ENCODE peak calls at places on chromosome 15, in six cellular contexts. One of them, this sample, is unnamed.

GRCh38 chr15:35013370-35013769 is 25.3 kb upstream of the ZNF770 start:
- DNase-seq in stimulated activated CD8-positive, alpha-beta memory T cell treated with anti-CD3 and anti-CD28 coated beads, Interleukin-4, amount 100 ng/mL, for 4 hours: no peak
- DNase-seq in left cardiac atrium: no peak
- DNase-seq in fibroblast of lung: no peak
- DNase-seq in NCI-H748 treated with DMSO at 0.1 percent for 48 hours: no peak
- DNase-seq in foreskin keratinocyte: no peak
- DNase-seq in this sample: no peak

GRCh38 chr15:48888209-48888608 is 10.3 kb downstream of the EID1 start:
- DNase-seq in fibroblast of lung: no peak
- DNase-seq in NCI-H748 treated with DMSO at 0.1 percent for 48 hours: no peak
- DNase-seq in foreskin keratinocyte: no peak
- DNase-seq in stimulated activated CD8-positive, alpha-beta memory T cell treated with anti-CD3 and anti-CD28 coated beads, Interleukin-4, amount 100 ng/mL, for 4 hours: no peak
- DNase-seq in left cardiac atrium: no peak
- DNase-seq in this sample: no peak

GRCh38 chr15:82850242-82850591 is 40.8 kb downstream of the WHAMM start:
- DNase-seq in foreskin keratinocyte: no peak
- DNase-seq in fibroblast of lung: no peak
- DNase-seq in NCI-H748 treated with DMSO at 0.1 percent for 48 hours: no peak
- DNase-seq in left cardiac atrium: no peak
- DNase-seq in stimulated activated CD8-positive, alpha-beta memory T cell treated with anti-CD3 and anti-CD28 coated beads, Interleukin-4, amount 100 ng/mL, for 4 hours: no peak
- DNase-seq in this sample: no peak

GRCh38 chr15:95577911-95578310 is 752.6 kb upstream of the NR2F2 start:
- DNase-seq in NCI-H748 treated with DMSO at 0.1 percent for 48 hours: no peak
- DNase-seq in foreskin keratinocyte: no peak
- DNase-seq in fibroblast of lung: no peak
- DNase-seq in stimulated activated CD8-positive, alpha-beta memory T cell treated with anti-CD3 and anti-CD28 coated beads, Interleukin-4, amount 100 ng/mL, for 4 hours: no peak
- DNase-seq in left cardiac atrium: no peak
- DNase-seq in this sample: no peak

GRCh38 chr15:89575656-89576416 is 567 bp downstream of the TICRR start:
- DNase-seq in fibroblast of lung: no peak
- DNase-seq in foreskin keratinocyte: peak
- DNase-seq in stimulated activated CD8-positive, alpha-beta memory T cell treated with anti-CD3 and anti-CD28 coated beads, Interleukin-4, amount 100 ng/mL, for 4 hours: no peak
- DNase-seq in NCI-H748 treated with DMSO at 0.1 percent for 48 hours: no peak
- DNase-seq in left cardiac atrium: no peak
- DNase-seq in this sample: no peak

GRCh38 chr15:83319771-83320170 is 35.3 kb upstream of the BNC1 start:
- DNase-seq in stimulated activated CD8-positive, alpha-beta memory T cell treated with anti-CD3 and anti-CD28 coated beads, Interleukin-4, amount 100 ng/mL, for 4 hours: no peak
- DNase-seq in NCI-H748 treated with DMSO at 0.1 percent for 48 hours: no peak
- DNase-seq in foreskin keratinocyte: no peak
- DNase-seq in left cardiac atrium: no peak
- DNase-seq in fibroblast of lung: no peak
- DNase-seq in this sample: no peak

GRCh38 chr15:96416934-96417759 is 86.6 kb downstream of the NR2F2 start:
- DNase-seq in foreskin keratinocyte: no peak
- DNase-seq in stimulated activated CD8-positive, alpha-beta memory T cell treated with anti-CD3 and anti-CD28 coated beads, Interleukin-4, amount 100 ng/mL, for 4 hours: no peak
- DNase-seq in NCI-H748 treated with DMSO at 0.1 percent for 48 hours: no peak
- DNase-seq in fibroblast of lung: peak
- DNase-seq in left cardiac atrium: no peak
- DNase-seq in this sample: no peak

GRCh38 chr15:92091155-92091734 is 237.7 kb downstream of the SLCO3A1 start:
- DNase-seq in foreskin keratinocyte: no peak
- DNase-seq in NCI-H748 treated with DMSO at 0.1 percent for 48 hours: no peak
- DNase-seq in stimulated activated CD8-positive, alpha-beta memory T cell treated with anti-CD3 and anti-CD28 coated beads, Interleukin-4, amount 100 ng/mL, for 4 hours: no peak
- DNase-seq in left cardiac atrium: peak
- DNase-seq in fibroblast of lung: peak
- DNase-seq in this sample: no peak

GRCh38 chr15:96327155-96327741 is 3.3 kb upstream of the NR2F2 start:
- DNase-seq in fibroblast of lung: peak
- DNase-seq in NCI-H748 treated with DMSO at 0.1 percent for 48 hours: peak
- DNase-seq in left cardiac atrium: no peak
- DNase-seq in stimulated activated CD8-positive, alpha-beta memory T cell treated with anti-CD3 and anti-CD28 coated beads, Interleukin-4, amount 100 ng/mL, for 4 hours: no peak
- DNase-seq in foreskin keratinocyte: no peak
- DNase-seq in this sample: no peak

GRCh38 chr15:50116477-50116876 is 2.6 kb downstream of the ATP8B4 start:
- DNase-seq in foreskin keratinocyte: no peak
- DNase-seq in left cardiac atrium: no peak
- DNase-seq in fibroblast of lung: peak
- DNase-seq in stimulated activated CD8-positive, alpha-beta memory T cell treated with anti-CD3 and anti-CD28 coated beads, Interleukin-4, amount 100 ng/mL, for 4 hours: no peak
- DNase-seq in NCI-H748 treated with DMSO at 0.1 percent for 48 hours: no peak
- DNase-seq in this sample: no peak

GRCh38 chr15:33354411-33354810 is 43.6 kb downstream of the RYR3 start:
- DNase-seq in stimulated activated CD8-positive, alpha-beta memory T cell treated with anti-CD3 and anti-CD28 coated beads, Interleukin-4, amount 100 ng/mL, for 4 hours: no peak
- DNase-seq in foreskin keratinocyte: no peak
- DNase-seq in fibroblast of lung: no peak
- DNase-seq in left cardiac atrium: no peak
- DNase-seq in NCI-H748 treated with DMSO at 0.1 percent for 48 hours: no peak
- DNase-seq in this sample: no peak

GRCh38 chr15:84988909-84989644 is 7.4 kb downstream of the PDE8A start:
- DNase-seq in stimulated activated CD8-positive, alpha-beta memory T cell treated with anti-CD3 and anti-CD28 coated beads, Interleukin-4, amount 100 ng/mL, for 4 hours: no peak
- DNase-seq in foreskin keratinocyte: peak
- DNase-seq in fibroblast of lung: no peak
- DNase-seq in NCI-H748 treated with DMSO at 0.1 percent for 48 hours: no peak
- DNase-seq in left cardiac atrium: no peak
- DNase-seq in this sample: no peak

GRCh38 chr15:27414168-27414870 is 443.3 kb downstream of the GABRG3 start:
- DNase-seq in stimulated activated CD8-positive, alpha-beta memory T cell treated with anti-CD3 and anti-CD28 coated beads, Interleukin-4, amount 100 ng/mL, for 4 hours: no peak
- DNase-seq in foreskin keratinocyte: no peak
- DNase-seq in left cardiac atrium: no peak
- DNase-seq in fibroblast of lung: peak
- DNase-seq in NCI-H748 treated with DMSO at 0.1 percent for 48 hours: no peak
- DNase-seq in this sample: no peak

GRCh38 chr15:45180648-45181436 is 6.9 kb downstream of the SHF start:
- DNase-seq in stimulated activated CD8-positive, alpha-beta memory T cell treated with anti-CD3 and anti-CD28 coated beads, Interleukin-4, amount 100 ng/mL, for 4 hours: no peak
- DNase-seq in fibroblast of lung: no peak
- DNase-seq in foreskin keratinocyte: no peak
- DNase-seq in NCI-H748 treated with DMSO at 0.1 percent for 48 hours: no peak
- DNase-seq in left cardiac atrium: no peak
- DNase-seq in this sample: no peak

GRCh38 chr15:71079208-71080044 is 35.8 kb upstream of the THSD4 start:
- DNase-seq in fibroblast of lung: peak
- DNase-seq in NCI-H748 treated with DMSO at 0.1 percent for 48 hours: no peak
- DNase-seq in left cardiac atrium: peak
- DNase-seq in foreskin keratinocyte: peak
- DNase-seq in stimulated activated CD8-positive, alpha-beta memory T cell treated with anti-CD3 and anti-CD28 coated beads, Interleukin-4, amount 100 ng/mL, for 4 hours: no peak
- DNase-seq in this sample: no peak

GRCh38 chr15:46681901-46682300 is 1035.4 kb upstream of the SEMA6D start:
- DNase-seq in stimulated activated CD8-positive, alpha-beta memory T cell treated with anti-CD3 and anti-CD28 coated beads, Interleukin-4, amount 100 ng/mL, for 4 hours: no peak
- DNase-seq in left cardiac atrium: no peak
- DNase-seq in NCI-H748 treated with DMSO at 0.1 percent for 48 hours: no peak
- DNase-seq in fibroblast of lung: no peak
- DNase-seq in foreskin keratinocyte: no peak
- DNase-seq in this sample: no peak

GRCh38 chr15:65245096-65245849 is 34.0 kb upstream of the CILP start:
- DNase-seq in fibroblast of lung: peak
- DNase-seq in stimulated activated CD8-positive, alpha-beta memory T cell treated with anti-CD3 and anti-CD28 coated beads, Interleukin-4, amount 100 ng/mL, for 4 hours: no peak
- DNase-seq in NCI-H748 treated with DMSO at 0.1 percent for 48 hours: no peak
- DNase-seq in left cardiac atrium: peak
- DNase-seq in foreskin keratinocyte: no peak
- DNase-seq in this sample: no peak

GRCh38 chr15:69497634-69498033 is 45.0 kb downstream of the RPLP1 start:
- DNase-seq in left cardiac atrium: no peak
- DNase-seq in NCI-H748 treated with DMSO at 0.1 percent for 48 hours: no peak
- DNase-seq in foreskin keratinocyte: no peak
- DNase-seq in stimulated activated CD8-positive, alpha-beta memory T cell treated with anti-CD3 and anti-CD28 coated beads, Interleukin-4, amount 100 ng/mL, for 4 hours: no peak
- DNase-seq in fibroblast of lung: no peak
- DNase-seq in this sample: no peak

GRCh38 chr15:49255966-49256759 is 86.1 kb downstream of the GALK2 start:
- DNase-seq in foreskin keratinocyte: no peak
- DNase-seq in fibroblast of lung: peak
- DNase-seq in NCI-H748 treated with DMSO at 0.1 percent for 48 hours: peak
- DNase-seq in left cardiac atrium: no peak
- DNase-seq in stimulated activated CD8-positive, alpha-beta memory T cell treated with anti-CD3 and anti-CD28 coated beads, Interleukin-4, amount 100 ng/mL, for 4 hours: no peak
- DNase-seq in this sample: no peak

GRCh38 chr15:42064271-42064670 is 30.1 kb downstream of the PLA2G4D start:
- DNase-seq in foreskin keratinocyte: no peak
- DNase-seq in left cardiac atrium: no peak
- DNase-seq in fibroblast of lung: no peak
- DNase-seq in stimulated activated CD8-positive, alpha-beta memory T cell treated with anti-CD3 and anti-CD28 coated beads, Interleukin-4, amount 100 ng/mL, for 4 hours: no peak
- DNase-seq in NCI-H748 treated with DMSO at 0.1 percent for 48 hours: no peak
- DNase-seq in this sample: no peak

GRCh38 chr15:38817427-38818155 is 253.0 kb upstream of the RASGRP1 start:
- DNase-seq in NCI-H748 treated with DMSO at 0.1 percent for 48 hours: peak
- DNase-seq in fibroblast of lung: peak
- DNase-seq in left cardiac atrium: peak
- DNase-seq in stimulated activated CD8-positive, alpha-beta memory T cell treated with anti-CD3 and anti-CD28 coated beads, Interleukin-4, amount 100 ng/mL, for 4 hours: peak
- DNase-seq in foreskin keratinocyte: peak
- DNase-seq in this sample: peak

GRCh38 chr15:45377630-45378148 is 655 bp downstream of the GATM start:
- DNase-seq in NCI-H748 treated with DMSO at 0.1 percent for 48 hours: no peak
- DNase-seq in foreskin keratinocyte: no peak
- DNase-seq in stimulated activated CD8-positive, alpha-beta memory T cell treated with anti-CD3 and anti-CD28 coated beads, Interleukin-4, amount 100 ng/mL, for 4 hours: no peak
- DNase-seq in fibroblast of lung: no peak
- DNase-seq in left cardiac atrium: peak
- DNase-seq in this sample: no peak

GRCh38 chr15:90174140-90174891 is 26.8 kb upstream of the SEMA4B start:
- DNase-seq in fibroblast of lung: peak
- DNase-seq in stimulated activated CD8-positive, alpha-beta memory T cell treated with anti-CD3 and anti-CD28 coated beads, Interleukin-4, amount 100 ng/mL, for 4 hours: no peak
- DNase-seq in left cardiac atrium: peak
- DNase-seq in foreskin keratinocyte: no peak
- DNase-seq in NCI-H748 treated with DMSO at 0.1 percent for 48 hours: no peak
- DNase-seq in this sample: no peak

GRCh38 chr15:74956648-74957300 is at the start of gene RPP25:
- DNase-seq in foreskin keratinocyte: peak
- DNase-seq in NCI-H748 treated with DMSO at 0.1 percent for 48 hours: peak
- DNase-seq in fibroblast of lung: peak
- DNase-seq in stimulated activated CD8-positive, alpha-beta memory T cell treated with anti-CD3 and anti-CD28 coated beads, Interleukin-4, amount 100 ng/mL, for 4 hours: peak
- DNase-seq in left cardiac atrium: peak
- DNase-seq in this sample: peak

GRCh38 chr15:39232512-39232911 is 348.4 kb upstream of the THBS1 start:
- DNase-seq in foreskin keratinocyte: peak
- DNase-seq in NCI-H748 treated with DMSO at 0.1 percent for 48 hours: no peak
- DNase-seq in left cardiac atrium: no peak
- DNase-seq in fibroblast of lung: peak
- DNase-seq in stimulated activated CD8-positive, alpha-beta memory T cell treated with anti-CD3 and anti-CD28 coated beads, Interleukin-4, amount 100 ng/mL, for 4 hours: no peak
- DNase-seq in this sample: no peak

GRCh38 chr15:74954515-74954914 is 2.1 kb downstream of the RPP25 start:
- DNase-seq in stimulated activated CD8-positive, alpha-beta memory T cell treated with anti-CD3 and anti-CD28 coated beads, Interleukin-4, amount 100 ng/mL, for 4 hours: no peak
- DNase-seq in NCI-H748 treated with DMSO at 0.1 percent for 48 hours: no peak
- DNase-seq in fibroblast of lung: peak
- DNase-seq in left cardiac atrium: peak
- DNase-seq in foreskin keratinocyte: no peak
- DNase-seq in this sample: no peak

GRCh38 chr15:67140078-67140833 is 74.9 kb downstream of the SMAD3 start:
- DNase-seq in stimulated activated CD8-positive, alpha-beta memory T cell treated with anti-CD3 and anti-CD28 coated beads, Interleukin-4, amount 100 ng/mL, for 4 hours: no peak
- DNase-seq in NCI-H748 treated with DMSO at 0.1 percent for 48 hours: no peak
- DNase-seq in foreskin keratinocyte: no peak
- DNase-seq in left cardiac atrium: no peak
- DNase-seq in fibroblast of lung: no peak
- DNase-seq in this sample: no peak

GRCh38 chr15:52179278-52180195 is 11.7 kb downstream of the GNB5 start:
- DNase-seq in stimulated activated CD8-positive, alpha-beta memory T cell treated with anti-CD3 and anti-CD28 coated beads, Interleukin-4, amount 100 ng/mL, for 4 hours: peak
- DNase-seq in foreskin keratinocyte: peak
- DNase-seq in left cardiac atrium: peak
- DNase-seq in fibroblast of lung: peak
- DNase-seq in NCI-H748 treated with DMSO at 0.1 percent for 48 hours: peak
- DNase-seq in this sample: peak

GRCh38 chr15:81939604-81940440 is 106.0 kb downstream of the MEX3B start:
- DNase-seq in stimulated activated CD8-positive, alpha-beta memory T cell treated with anti-CD3 and anti-CD28 coated beads, Interleukin-4, amount 100 ng/mL, for 4 hours: no peak
- DNase-seq in fibroblast of lung: peak
- DNase-seq in left cardiac atrium: no peak
- DNase-seq in NCI-H748 treated with DMSO at 0.1 percent for 48 hours: peak
- DNase-seq in foreskin keratinocyte: peak
- DNase-seq in this sample: no peak

GRCh38 chr15:101191242-101191641 is 60.6 kb downstream of the CHSY1 start:
- DNase-seq in left cardiac atrium: no peak
- DNase-seq in foreskin keratinocyte: no peak
- DNase-seq in stimulated activated CD8-positive, alpha-beta memory T cell treated with anti-CD3 and anti-CD28 coated beads, Interleukin-4, amount 100 ng/mL, for 4 hours: no peak
- DNase-seq in fibroblast of lung: no peak
- DNase-seq in NCI-H748 treated with DMSO at 0.1 percent for 48 hours: no peak
- DNase-seq in this sample: no peak

GRCh38 chr15:67735896-67736295 is 89.4 kb upstream of the SKOR1 start:
- DNase-seq in fibroblast of lung: no peak
- DNase-seq in left cardiac atrium: no peak
- DNase-seq in foreskin keratinocyte: no peak
- DNase-seq in stimulated activated CD8-positive, alpha-beta memory T cell treated with anti-CD3 and anti-CD28 coated beads, Interleukin-4, amount 100 ng/mL, for 4 hours: no peak
- DNase-seq in NCI-H748 treated with DMSO at 0.1 percent for 48 hours: no peak
- DNase-seq in this sample: no peak

GRCh38 chr15:66704019-66704782 is 2.2 kb downstream of the SMAD6 start:
- DNase-seq in left cardiac atrium: no peak
- DNase-seq in stimulated activated CD8-positive, alpha-beta memory T cell treated with anti-CD3 and anti-CD28 coated beads, Interleukin-4, amount 100 ng/mL, for 4 hours: no peak
- DNase-seq in NCI-H748 treated with DMSO at 0.1 percent for 48 hours: peak
- DNase-seq in foreskin keratinocyte: no peak
- DNase-seq in fibroblast of lung: no peak
- DNase-seq in this sample: no peak

GRCh38 chr15:90839187-90840071 is 29.0 kb upstream of the FURIN start:
- DNase-seq in NCI-H748 treated with DMSO at 0.1 percent for 48 hours: no peak
- DNase-seq in foreskin keratinocyte: peak
- DNase-seq in stimulated activated CD8-positive, alpha-beta memory T cell treated with anti-CD3 and anti-CD28 coated beads, Interleukin-4, amount 100 ng/mL, for 4 hours: no peak
- DNase-seq in fibroblast of lung: no peak
- DNase-seq in left cardiac atrium: peak
- DNase-seq in this sample: no peak

GRCh38 chr15:40506964-40507571 is 36.3 kb downstream of the CHST14 start:
- DNase-seq in fibroblast of lung: peak
- DNase-seq in stimulated activated CD8-positive, alpha-beta memory T cell treated with anti-CD3 and anti-CD28 coated beads, Interleukin-4, amount 100 ng/mL, for 4 hours: peak
- DNase-seq in left cardiac atrium: peak
- DNase-seq in foreskin keratinocyte: no peak
- DNase-seq in NCI-H748 treated with DMSO at 0.1 percent for 48 hours: peak
- DNase-seq in this sample: peak

GRCh38 chr15:101657968-101658784 is 6.0 kb upstream of the TM2D3 start:
- DNase-seq in stimulated activated CD8-positive, alpha-beta memory T cell treated with anti-CD3 and anti-CD28 coated beads, Interleukin-4, amount 100 ng/mL, for 4 hours: no peak
- DNase-seq in left cardiac atrium: peak
- DNase-seq in fibroblast of lung: no peak
- DNase-seq in foreskin keratinocyte: no peak
- DNase-seq in NCI-H748 treated with DMSO at 0.1 percent for 48 hours: no peak
- DNase-seq in this sample: no peak

GRCh38 chr15:44427756-44428724 is 611 bp downstream of the CTDSPL2 start:
- DNase-seq in fibroblast of lung: no peak
- DNase-seq in NCI-H748 treated with DMSO at 0.1 percent for 48 hours: peak
- DNase-seq in stimulated activated CD8-positive, alpha-beta memory T cell treated with anti-CD3 and anti-CD28 coated beads, Interleukin-4, amount 100 ng/mL, for 4 hours: no peak
- DNase-seq in foreskin keratinocyte: peak
- DNase-seq in left cardiac atrium: no peak
- DNase-seq in this sample: peak

GRCh38 chr15:92807971-92808571 is 92.1 kb upstream of the CHD2 start:
- DNase-seq in left cardiac atrium: no peak
- DNase-seq in stimulated activated CD8-positive, alpha-beta memory T cell treated with anti-CD3 and anti-CD28 coated beads, Interleukin-4, amount 100 ng/mL, for 4 hours: no peak
- DNase-seq in fibroblast of lung: no peak
- DNase-seq in NCI-H748 treated with DMSO at 0.1 percent for 48 hours: no peak
- DNase-seq in foreskin keratinocyte: no peak
- DNase-seq in this sample: peak

GRCh38 chr15:35019401-35020327 is 31.6 kb upstream of the ZNF770 start:
- DNase-seq in foreskin keratinocyte: no peak
- DNase-seq in stimulated activated CD8-positive, alpha-beta memory T cell treated with anti-CD3 and anti-CD28 coated beads, Interleukin-4, amount 100 ng/mL, for 4 hours: no peak
- DNase-seq in NCI-H748 treated with DMSO at 0.1 percent for 48 hours: no peak
- DNase-seq in fibroblast of lung: peak
- DNase-seq in left cardiac atrium: no peak
- DNase-seq in this sample: no peak

GRCh38 chr15:85743392-85744045 is 51.2 kb downstream of the KLHL25 start:
- DNase-seq in NCI-H748 treated with DMSO at 0.1 percent for 48 hours: no peak
- DNase-seq in fibroblast of lung: no peak
- DNase-seq in foreskin keratinocyte: no peak
- DNase-seq in stimulated activated CD8-positive, alpha-beta memory T cell treated with anti-CD3 and anti-CD28 coated beads, Interleukin-4, amount 100 ng/mL, for 4 hours: no peak
- DNase-seq in left cardiac atrium: no peak
- DNase-seq in this sample: no peak

GRCh38 chr15:71713191-71713798 is 97.1 kb upstream of the NR2E3 start:
- DNase-seq in NCI-H748 treated with DMSO at 0.1 percent for 48 hours: no peak
- DNase-seq in left cardiac atrium: peak
- DNase-seq in foreskin keratinocyte: no peak
- DNase-seq in fibroblast of lung: no peak
- DNase-seq in stimulated activated CD8-positive, alpha-beta memory T cell treated with anti-CD3 and anti-CD28 coated beads, Interleukin-4, amount 100 ng/mL, for 4 hours: no peak
- DNase-seq in this sample: no peak

This sample was measured in central memory CD4-positive, alpha-beta T cell.